ENCODE peak calls at places on chromosomes 2 and 18, in seven cellular contexts. Q is heart right ventricle, A is lower lobe of right lung, U is Peyer's patch, P is astrocyte of the spinal cord, T is esophagus squamous epithelium, B is AG04449. H is an unnamed sample.

GRCh38 chr2:64328415-64328722 is 125.6 kb upstream of the LGALSL start:
- DNase-seq in P (no peak), A (no peak), U (no peak), B (no peak), Q (no peak), T (no peak), H (no peak)

GRCh38 chr18:44452346-44452745 is 228.3 kb upstream of the SETBP1 start:
- DNase-seq in B (no peak), U (no peak), P (peak; percentile 35), Q (no peak), T (no peak), A (no peak), H (no peak)

GRCh38 chr18:74546751-74547530 is 12.6 kb downstream of the CNDP1 start:
- DNase-seq in U (peak; percentile 66), P (peak; percentile 16), B (no peak), Q (peak; percentile 39), A (no peak), T (no peak), H (no peak)

GRCh38 chr2:95062716-95063400 is 37.4 kb downstream of the MAL start:
- DNase-seq in Q (no peak), B (no peak), A (no peak), T (no peak), P (no peak), U (no peak), H (no peak)

GRCh38 chr2:4618630-4619228 is 915.4 kb downstream of the DCDC2C start:
- DNase-seq in T (no peak), A (no peak), B (no peak), P (no peak), U (no peak), Q (no peak), H (no peak)

GRCh38 chr2:41728757-41729338 is 319.0 kb upstream of the PKDCC start:
- DNase-seq in A (no peak), T (no peak), Q (no peak), U (no peak), P (no peak), B (no peak), H (no peak)

GRCh38 chr18:63820694-63821093 is 45.5 kb downstream of the SERPINB7 start:
- DNase-seq in P (no peak), U (no peak), A (no peak), B (no peak), Q (no peak), T (no peak), H (no peak)

GRCh38 chr2:39666489-39667141 is 898 bp downstream of the TMEM178A start:
- DNase-seq in T (no peak), Q (no peak), U (no peak), P (no peak), B (no peak), A (no peak), H (no peak)

GRCh38 chr2:24617431-24617830 is 126.4 kb downstream of the NCOA1 start:
- DNase-seq in Q (no peak), T (no peak), B (no peak), P (no peak), A (no peak), U (no peak), H (no peak)

GRCh38 chr2:234410526-234410925 is 86.4 kb downstream of the ARL4C start:
- DNase-seq in A (no peak), U (no peak), B (no peak), Q (no peak), P (no peak), T (no peak), H (no peak)

GRCh38 chr18:44887227-44887631 is 206.5 kb downstream of the SETBP1 start:
- DNase-seq in A (no peak), Q (no peak), U (peak; percentile 54), B (peak; percentile 44), T (no peak), P (peak; percentile 32), H (peak; percentile 55)

GRCh38 chr2:237581751-237582746 is 8.5 kb downstream of the RAB17 start:
- DNase-seq in Q (peak; percentile 75), B (peak; percentile 7), T (no peak), P (peak; percentile 67), U (peak; percentile 69), A (peak; percentile 74), H (no peak)

GRCh38 chr2:237583385-237584295 is 6.9 kb downstream of the RAB17 start:
- DNase-seq in P (no peak), T (no peak), B (no peak), Q (no peak), U (no peak), A (peak; percentile 27), H (no peak)

GRCh38 chr2:237577458-237577857 is 11.1 kb downstream of the PRLH start:
- DNase-seq in B (no peak), Q (no peak), U (no peak), T (no peak), A (peak; percentile 30), P (no peak), H (no peak)

GRCh38 chr2:237577956-237578870 is 11.8 kb downstream of the PRLH start:
- DNase-seq in A (peak; percentile 15), Q (no peak), T (no peak), B (no peak), P (no peak), U (no peak), H (no peak)

DNA sequence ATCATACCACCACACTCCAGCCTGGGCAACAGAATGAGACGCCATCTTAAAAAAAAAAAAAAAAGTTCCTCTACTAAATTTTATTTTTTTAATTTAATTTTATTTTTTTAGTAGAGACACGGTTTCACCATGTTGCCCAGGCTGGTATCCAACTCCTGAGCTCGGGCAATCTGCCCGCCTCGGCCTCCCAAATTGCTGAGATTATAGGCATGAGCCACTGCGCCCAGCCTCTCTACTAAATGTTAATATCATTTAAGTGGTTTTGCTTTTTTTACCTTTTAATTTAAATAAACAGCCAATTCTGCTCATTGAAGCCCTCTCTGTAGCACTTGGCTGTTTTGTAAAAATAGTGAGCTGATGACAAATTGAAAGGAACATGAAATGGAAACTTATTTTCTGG is 9.2 kb downstream of the RAB17 start:
- DNase-seq in Q (no peak), A (peak; percentile 34), U (no peak), P (no peak), T (no peak), B (no peak), H (no peak)
- H3K4me3 ChIP-seq in Q (peak overlapping the region; percentile 44), A (no peak overlapping the region), U (no peak overlapping the region), P (no peak overlapping the region), T (no peak overlapping the region), B (no peak overlapping the region), H (no peak overlapping the region)

GRCh38 chr18:36648803-36649202 is 180.0 kb downstream of the TPGS2 start:
- DNase-seq in P (no peak), Q (no peak), A (no peak), T (no peak), B (no peak), U (no peak), H (no peak)

GRCh38 chr18:36652503-36652902 is 176.3 kb downstream of the TPGS2 start:
- DNase-seq in Q (no peak), U (no peak), T (no peak), B (no peak), P (no peak), A (no peak), H (no peak)

GRCh38 chr18:36650906-36651305 is 177.9 kb downstream of the TPGS2 start:
- DNase-seq in A (no peak), B (no peak), U (no peak), P (no peak), T (no peak), Q (no peak), H (no peak)

GRCh38 chr18:36649205-36649604 is 179.6 kb downstream of the TPGS2 start:
- DNase-seq in U (no peak), Q (no peak), A (no peak), T (no peak), B (no peak), P (no peak), H (no peak)

DNA sequence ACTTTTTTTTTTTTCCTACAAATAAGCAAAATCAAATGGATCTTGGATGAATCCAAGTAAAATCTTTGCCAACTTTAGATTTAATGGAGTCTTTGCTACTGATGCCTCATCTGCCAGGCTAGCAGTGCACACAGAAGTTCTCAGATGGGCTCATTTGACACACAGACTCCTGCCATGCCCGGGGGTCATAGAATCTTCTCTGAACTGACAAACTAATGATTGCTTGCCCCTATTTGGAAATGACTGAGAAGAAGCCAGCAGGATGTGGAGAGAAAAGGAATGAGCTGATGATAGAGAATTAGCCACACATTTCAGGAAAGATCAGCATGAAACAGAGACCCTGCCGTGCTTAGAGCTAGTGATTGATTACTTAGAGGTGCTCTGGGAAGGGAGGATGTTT is 178.6 kb downstream of the TPGS2 start:
- DNase-seq in P (no peak), U (no peak), Q (no peak), T (no peak), A (no peak), B (no peak), H (no peak)
- TF ChIP-seq CTCF in P (no peak), U (no peak), Q (no peak), T (no peak), A (no peak), B (no peak), H (no peak)

GRCh38 chr18:32772580-32773186 is at the start of gene KLHL14:
- DNase-seq in B (no peak), U (no peak), A (no peak), P (no peak), Q (no peak), T (no peak), H (no peak)
- H3K4me3 ChIP-seq in B (no peak within 1 kb of the TSS), U (peak within 1 kb of the TSS; percentile 51), A (peak within 1 kb of the TSS; percentile 47), P (peak within 1 kb of the TSS; percentile 46), Q (peak within 1 kb of the TSS; percentile 55), T (peak within 1 kb of the TSS; percentile 11), H (peak within 1 kb of the TSS; percentile 68)

GRCh38 chr2:168290391-168290790 is 43.0 kb upstream of the STK39 start:
- DNase-seq in B (no peak), U (no peak), P (no peak), Q (no peak), T (no peak), A (no peak), H (no peak)

GRCh38 chr2:168289880-168290279 is 42.5 kb upstream of the STK39 start:
- DNase-seq in T (no peak), B (no peak), Q (no peak), U (peak; percentile 58), A (no peak), P (no peak), H (no peak)

GRCh38 chr2:168295051-168295450 is 47.7 kb upstream of the STK39 start:
- DNase-seq in P (no peak), Q (no peak), A (no peak), B (no peak), U (no peak), T (no peak), H (no peak)

GRCh38 chr2:168294409-168294808 is 47.0 kb upstream of the STK39 start:
- DNase-seq in Q (no peak), U (no peak), B (no peak), A (no peak), P (no peak), T (no peak), H (no peak)

GRCh38 chr2:168293766-168294165 is 46.4 kb upstream of the STK39 start:
- DNase-seq in P (no peak), A (no peak), T (no peak), Q (no peak), B (no peak), U (no peak), H (no peak)
- TF ChIP-seq CTCF in P (no peak), A (no peak), T (no peak), Q (no peak), B (no peak), U (no peak), H (no peak)

GRCh38 chr2:181318504-181319280 is 138.5 kb upstream of the ITGA4 start:
- DNase-seq in A (no peak), P (no peak), T (no peak), B (no peak), Q (no peak), U (no peak), H (no peak)
- H3K4me3 ChIP-seq in A (no peak overlapping the region), P (no peak overlapping the region), T (no peak overlapping the region), B (no peak overlapping the region), Q (no peak overlapping the region), U (no peak overlapping the region), H (no peak overlapping the region)

GRCh38 chr18:68662779-68663178 is 52.1 kb downstream of the TMX3 start:
- DNase-seq in B (no peak), Q (no peak), T (no peak), U (no peak), P (peak; percentile 41), A (no peak), H (peak; percentile 4)
- TF ChIP-seq CTCF in B (no peak), Q (no peak), T (no peak), U (no peak), P (peak; percentile 9), A (no peak), H (no peak)

H was measured in kidney epithelial cell.